ENCODE peak calls at places on chromosomes 2 and 18, in six cellular contexts. One of them, this sample, is unnamed. For H3K36me3, the result is how much of the 10 kb centered on the place peaks cover.

GRCh38 chr2:27954771-27955384 is 64.3 kb downstream of the BABAM2 start:
- DNase-seq in H1: no peak
- DNase-seq in K562: no peak
- DNase-seq in SK-N-SH: no peak
- DNase-seq in HepG2: peak
- DNase-seq in HCT116: no peak
- DNase-seq in this sample: peak

GRCh38 chr2:15588329-15588919 is 3.2 kb upstream of the DDX1 start:
- DNase-seq in HCT116: peak
- DNase-seq in SK-N-SH: peak
- DNase-seq in HepG2: peak
- DNase-seq in K562: peak
- DNase-seq in H1: peak
- DNase-seq in this sample: no peak

GRCh38 chr18:77478619-77479018 is 229.0 kb downstream of the GALR1 start:
- DNase-seq in HCT116: no peak
- DNase-seq in H1: no peak
- DNase-seq in HepG2: peak
- DNase-seq in K562: no peak
- DNase-seq in SK-N-SH: peak
- DNase-seq in this sample: no peak

GRCh38 chr2:147679664-147680502 is 164.9 kb upstream of the ACVR2A start:
- DNase-seq in HepG2: no peak
- DNase-seq in SK-N-SH: no peak
- DNase-seq in HCT116: no peak
- DNase-seq in H1: no peak
- DNase-seq in K562: no peak
- DNase-seq in this sample: no peak

GRCh38 chr2:188244383-188244782 is 47.3 kb upstream of the GULP1 start:
- DNase-seq in SK-N-SH: no peak
- DNase-seq in HCT116: no peak
- DNase-seq in K562: no peak
- DNase-seq in H1: no peak
- DNase-seq in HepG2: no peak
- DNase-seq in this sample: no peak

GRCh38 chr2:14565666-14566065 is 66.9 kb upstream of the LRATD1 start:
- DNase-seq in K562: no peak
- DNase-seq in HepG2: no peak
- DNase-seq in H1: no peak
- DNase-seq in SK-N-SH: no peak
- DNase-seq in HCT116: no peak
- DNase-seq in this sample: no peak

GRCh38 chr18:34977787-34978532 is 63.3 kb upstream of the MAPRE2 start:
- DNase-seq in H1: no peak
- DNase-seq in K562: peak
- DNase-seq in HCT116: no peak
- DNase-seq in HepG2: no peak
- DNase-seq in SK-N-SH: peak
- DNase-seq in this sample: no peak

GRCh38 chr2:239936838-239937581 is 88.1 kb downstream of the NDUFA10 start:
- DNase-seq in HCT116: no peak
- DNase-seq in K562: no peak
- DNase-seq in SK-N-SH: no peak
- DNase-seq in HepG2: no peak
- DNase-seq in H1: no peak
- DNase-seq in this sample: no peak

GRCh38 chr2:73031095-73031678 is 40.3 kb downstream of the SFXN5 start:
- DNase-seq in SK-N-SH: no peak
- DNase-seq in HCT116: no peak
- DNase-seq in HepG2: no peak
- DNase-seq in K562: no peak
- DNase-seq in H1: no peak
- DNase-seq in this sample: no peak

GRCh38 chr2:176473177-176473576 is 203.9 kb downstream of the MTX2 start:
- DNase-seq in K562: no peak
- DNase-seq in H1: no peak
- DNase-seq in HCT116: no peak
- DNase-seq in SK-N-SH: no peak
- DNase-seq in HepG2: no peak
- DNase-seq in this sample: no peak

GRCh38 chr18:8930990-8931648 is 171.4 kb upstream of the NDUFV2 start:
- DNase-seq in SK-N-SH: no peak
- DNase-seq in H1: no peak
- DNase-seq in K562: no peak
- DNase-seq in HepG2: no peak
- DNase-seq in HCT116: no peak
- DNase-seq in this sample: no peak

GRCh38 chr2:194723446-194723845 is 933.6 kb upstream of the SLC39A10 start:
- DNase-seq in SK-N-SH: no peak
- DNase-seq in HepG2: no peak
- DNase-seq in HCT116: no peak
- DNase-seq in K562: no peak
- DNase-seq in H1: no peak
- DNase-seq in this sample: no peak

GRCh38 chr2:39772086-39772811 is 6.8 kb downstream of the THUMPD2 start:
- DNase-seq in HCT116: no peak
- DNase-seq in HepG2: no peak
- DNase-seq in K562: no peak
- DNase-seq in SK-N-SH: no peak
- DNase-seq in H1: no peak
- DNase-seq in this sample: no peak

GRCh38 chr2:39778233-39778632 is 825 bp downstream of the THUMPD2 start:
- DNase-seq in SK-N-SH: peak
- DNase-seq in HepG2: no peak
- DNase-seq in HCT116: no peak
- DNase-seq in H1: no peak
- DNase-seq in K562: no peak
- DNase-seq in this sample: no peak

DNA sequence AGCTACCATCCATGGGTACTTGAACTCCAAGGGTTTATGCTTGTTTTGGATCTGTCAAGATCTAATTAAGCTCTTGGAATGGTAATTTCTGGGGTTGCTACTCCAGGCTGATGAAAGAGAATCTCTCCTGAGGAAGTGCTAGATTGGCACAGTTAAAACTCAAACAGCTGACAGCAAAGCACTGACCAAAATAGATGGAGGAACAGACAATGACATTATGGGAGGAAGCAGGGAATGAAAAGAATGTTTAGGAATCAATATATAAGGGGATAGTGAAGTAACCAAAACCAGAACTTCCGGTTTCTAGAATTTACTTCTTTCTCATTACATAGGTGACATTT is 6.3 kb downstream of the THUMPD2 start:
- DNase-seq in K562: no peak
- DNase-seq in HepG2: no peak
- DNase-seq in SK-N-SH: no peak
- DNase-seq in H1: no peak
- DNase-seq in HCT116: no peak
- DNase-seq in this sample: no peak
- H3K4me3 ChIP-seq in K562: no peak
- H3K4me3 ChIP-seq in HepG2: no peak
- H3K4me3 ChIP-seq in SK-N-SH: no peak
- H3K4me3 ChIP-seq in H1: no peak
- H3K4me3 ChIP-seq in HCT116: no peak
- H3K4me3 ChIP-seq in this sample: no peak

GRCh38 chr18:31918733-31919132 is 24.2 kb downstream of the TRAPPC8 start:
- DNase-seq in HCT116: no peak
- DNase-seq in H1: no peak
- DNase-seq in K562: no peak
- DNase-seq in SK-N-SH: no peak
- DNase-seq in HepG2: no peak
- DNase-seq in this sample: no peak
- H3K36me3 ChIP-seq in HCT116: under half
- H3K36me3 ChIP-seq in H1: under half
- H3K36me3 ChIP-seq in K562: half or more
- H3K36me3 ChIP-seq in SK-N-SH: under half
- H3K36me3 ChIP-seq in HepG2: under half
- H3K36me3 ChIP-seq in this sample: under half

DNA sequence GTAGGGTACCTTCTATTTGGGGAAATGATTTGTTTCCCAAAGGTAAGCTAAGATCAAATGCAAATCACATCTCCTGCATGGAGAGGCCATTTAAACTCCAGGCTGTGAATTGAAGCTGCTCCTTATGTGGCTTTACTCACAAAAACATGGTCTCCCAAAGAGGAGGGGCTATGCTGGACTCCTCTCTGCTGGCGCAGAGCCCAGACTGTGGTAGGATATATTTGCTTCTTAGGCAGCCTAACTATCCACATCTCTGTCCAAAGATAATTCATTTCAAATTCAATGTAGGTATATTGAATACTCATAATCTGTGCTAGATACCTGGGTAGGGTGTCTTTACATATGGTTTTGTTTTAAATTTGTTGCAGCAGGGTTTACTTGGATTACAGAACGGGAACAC is 358.5 kb downstream of the ALK start:
- DNase-seq in K562: no peak
- DNase-seq in SK-N-SH: peak
- DNase-seq in H1: no peak
- DNase-seq in HepG2: no peak
- DNase-seq in HCT116: no peak
- DNase-seq in this sample: no peak
- TF ChIP-seq JUND in K562: no peak
- TF ChIP-seq JUND in SK-N-SH: no peak
- TF ChIP-seq JUND in H1: no peak
- TF ChIP-seq JUND in HepG2: no peak
- TF ChIP-seq JUND in HCT116: no peak
- TF ChIP-seq JUND in this sample: no peak

GRCh38 chr18:57436965-57437333 is 1.8 kb downstream of the ONECUT2 start:
- DNase-seq in H1: no peak
- DNase-seq in HepG2: no peak
- DNase-seq in K562: no peak
- DNase-seq in SK-N-SH: no peak
- DNase-seq in HCT116: no peak
- DNase-seq in this sample: no peak
- H3K4me3 ChIP-seq in H1: no peak
- H3K4me3 ChIP-seq in HepG2: peak
- H3K4me3 ChIP-seq in K562: no peak
- H3K4me3 ChIP-seq in SK-N-SH: peak
- H3K4me3 ChIP-seq in HCT116: no peak
- H3K4me3 ChIP-seq in this sample: no peak

DNA sequence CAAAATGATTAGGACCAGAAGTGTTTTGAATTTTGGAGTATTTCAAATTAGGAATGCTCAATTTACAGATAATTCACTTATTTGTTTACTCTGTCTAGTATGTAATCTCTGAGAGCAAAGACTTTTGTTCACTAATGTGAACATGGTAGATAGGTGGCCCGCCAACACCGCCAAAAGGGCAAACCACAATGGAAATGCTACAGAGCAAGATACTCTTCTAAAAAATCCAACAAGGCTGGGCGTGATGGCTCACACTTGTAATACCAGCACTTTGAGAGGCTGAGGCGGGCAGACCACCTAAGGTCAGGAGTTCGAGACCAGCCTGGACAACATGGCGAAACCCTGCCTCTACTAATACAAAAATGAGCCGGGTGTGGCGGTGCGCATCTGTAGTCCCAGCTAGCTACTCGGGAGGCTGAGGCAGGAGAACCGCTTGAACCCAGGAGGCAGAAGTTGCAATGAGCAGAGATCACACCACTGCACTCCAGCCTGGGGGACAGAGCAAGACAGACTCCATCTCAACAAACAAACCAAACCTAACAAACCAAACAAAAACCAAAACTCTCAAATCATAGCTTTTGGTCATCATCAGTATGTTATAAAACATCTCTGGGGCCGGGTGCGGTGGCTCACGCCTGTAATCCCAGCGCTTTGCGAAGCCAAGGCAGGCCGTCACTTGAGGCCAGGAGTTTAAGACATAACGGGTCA is 2.4 kb downstream of the CCT4 start:
- DNase-seq in HepG2: no peak
- DNase-seq in SK-N-SH: no peak
- DNase-seq in HCT116: no peak
- DNase-seq in H1: no peak
- DNase-seq in K562: no peak
- DNase-seq in this sample: no peak
- H3K36me3 ChIP-seq in HepG2: under half
- H3K36me3 ChIP-seq in SK-N-SH: under half
- H3K36me3 ChIP-seq in HCT116: under half
- H3K36me3 ChIP-seq in H1: under half
- H3K36me3 ChIP-seq in K562: half or more
- H3K36me3 ChIP-seq in this sample: under half